ENCODE peak calls at places on chromosomes 11 and 22, in five cellular contexts. One of them, this sample, is unnamed.

GRCh38 chr11:113504586-113504985 is 29.4 kb upstream of the DRD2 start:
- DNase-seq in mesendoderm: no peak
- DNase-seq in left lung: no peak
- DNase-seq in gastrocnemius medialis: no peak
- DNase-seq in mammary epithelial cell: no peak
- DNase-seq in this sample: no peak

GRCh38 chr22:29344137-29344536 is 28.6 kb upstream of the RASL10A start:
- DNase-seq in mesendoderm: peak
- DNase-seq in left lung: peak
- DNase-seq in gastrocnemius medialis: peak
- DNase-seq in mammary epithelial cell: peak
- DNase-seq in this sample: peak

GRCh38 chr11:116733959-116734517 is 38.7 kb downstream of the BUD13 start:
- DNase-seq in mesendoderm: no peak
- DNase-seq in left lung: peak
- DNase-seq in gastrocnemius medialis: no peak
- DNase-seq in mammary epithelial cell: no peak
- DNase-seq in this sample: no peak

GRCh38 chr11:75447415-75447814 is 14.4 kb upstream of the KLHL35 start:
- DNase-seq in mesendoderm: no peak
- DNase-seq in left lung: no peak
- DNase-seq in gastrocnemius medialis: no peak
- DNase-seq in mammary epithelial cell: no peak
- DNase-seq in this sample: no peak

GRCh38 chr11:45872513-45873356 is 12.7 kb upstream of the MAPK8IP1 start:
- DNase-seq in mesendoderm: peak
- DNase-seq in left lung: no peak
- DNase-seq in gastrocnemius medialis: peak
- DNase-seq in mammary epithelial cell: peak
- DNase-seq in this sample: no peak

GRCh38 chr11:64858467-64859401 is 14.3 kb upstream of the CDC42BPG start:
- DNase-seq in mesendoderm: no peak
- DNase-seq in left lung: no peak
- DNase-seq in gastrocnemius medialis: peak
- DNase-seq in mammary epithelial cell: no peak
- DNase-seq in this sample: no peak

GRCh38 chr11:75654314-75654713 is 14.5 kb downstream of the MAP6 start:
- DNase-seq in mesendoderm: no peak
- DNase-seq in left lung: no peak
- DNase-seq in gastrocnemius medialis: no peak
- DNase-seq in mammary epithelial cell: peak
- DNase-seq in this sample: no peak

GRCh38 chr11:67033661-67034166 is 10.8 kb downstream of the SYT12 start:
- DNase-seq in mesendoderm: no peak
- DNase-seq in left lung: no peak
- DNase-seq in gastrocnemius medialis: no peak
- DNase-seq in mammary epithelial cell: peak
- DNase-seq in this sample: no peak

GRCh38 chr11:10208045-10208674 is 85.9 kb downstream of the SBF2 start:
- DNase-seq in mesendoderm: peak
- DNase-seq in left lung: no peak
- DNase-seq in gastrocnemius medialis: no peak
- DNase-seq in mammary epithelial cell: peak
- DNase-seq in this sample: no peak

DNA sequence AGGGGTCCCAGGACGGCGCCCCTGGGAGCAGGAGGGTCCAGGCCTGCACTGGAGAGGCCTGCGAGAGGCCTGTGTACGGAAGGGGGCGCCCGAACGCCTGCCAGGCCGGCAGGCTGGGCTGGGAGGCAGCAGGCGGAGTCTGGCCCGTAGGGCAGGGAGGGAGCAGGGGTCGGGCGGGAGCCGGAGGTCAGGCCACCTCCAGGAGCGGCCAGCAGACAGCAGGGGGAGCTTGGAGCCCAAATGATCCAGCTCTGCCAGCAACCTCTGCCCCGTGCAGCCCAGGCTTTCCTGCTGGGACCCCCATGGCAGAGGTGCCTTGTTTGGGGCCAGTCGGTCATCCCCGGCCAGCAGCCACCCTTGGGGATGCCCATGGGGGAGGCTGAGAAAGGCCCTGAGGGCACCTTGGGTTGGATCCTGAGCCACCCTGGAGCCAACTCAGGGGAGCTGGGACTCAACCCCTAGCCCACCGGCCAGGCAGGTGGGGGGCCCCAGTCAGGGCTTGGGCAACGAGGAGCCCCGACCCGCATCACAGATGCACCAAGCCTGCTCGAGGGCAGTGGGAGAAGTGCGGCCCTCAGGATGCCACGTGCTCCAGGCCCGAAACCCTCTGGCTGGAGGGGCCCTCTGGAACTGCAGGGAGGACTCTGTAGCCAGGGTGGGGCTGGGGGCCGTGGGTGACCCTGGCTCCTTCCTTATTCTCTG is 9.6 kb upstream of the SYT8 start:
- DNase-seq in mesendoderm: peak
- DNase-seq in left lung: peak
- DNase-seq in gastrocnemius medialis: no peak
- DNase-seq in mammary epithelial cell: no peak
- DNase-seq in this sample: peak
- H3K27ac ChIP-seq in mesendoderm: no peak
- H3K27ac ChIP-seq in left lung: no peak
- H3K27ac ChIP-seq in gastrocnemius medialis: no peak
- H3K27ac ChIP-seq in mammary epithelial cell: no peak
- H3K27ac ChIP-seq in this sample: peak

GRCh38 chr11:122813176-122813917 is 25.0 kb upstream of the CRTAM start:
- DNase-seq in mesendoderm: peak
- DNase-seq in left lung: no peak
- DNase-seq in gastrocnemius medialis: no peak
- DNase-seq in mammary epithelial cell: no peak
- DNase-seq in this sample: no peak

GRCh38 chr11:122817121-122817520 is 21.2 kb upstream of the CRTAM start:
- DNase-seq in mesendoderm: no peak
- DNase-seq in left lung: no peak
- DNase-seq in gastrocnemius medialis: no peak
- DNase-seq in mammary epithelial cell: peak
- DNase-seq in this sample: no peak

GRCh38 chr11:122814401-122814800 is 23.9 kb upstream of the CRTAM start:
- DNase-seq in mesendoderm: no peak
- DNase-seq in left lung: no peak
- DNase-seq in gastrocnemius medialis: no peak
- DNase-seq in mammary epithelial cell: no peak
- DNase-seq in this sample: no peak

GRCh38 chr11:122815900-122816299 is 22.4 kb upstream of the CRTAM start:
- DNase-seq in mesendoderm: no peak
- DNase-seq in left lung: no peak
- DNase-seq in gastrocnemius medialis: no peak
- DNase-seq in mammary epithelial cell: no peak
- DNase-seq in this sample: no peak

GRCh38 chr11:122816701-122817100 is 21.6 kb upstream of the CRTAM start:
- DNase-seq in mesendoderm: no peak
- DNase-seq in left lung: no peak
- DNase-seq in gastrocnemius medialis: no peak
- DNase-seq in mammary epithelial cell: no peak
- DNase-seq in this sample: no peak
- H3K27ac ChIP-seq in mesendoderm: no peak
- H3K27ac ChIP-seq in left lung: peak
- H3K27ac ChIP-seq in gastrocnemius medialis: peak
- H3K27ac ChIP-seq in mammary epithelial cell: peak
- H3K27ac ChIP-seq in this sample: no peak

GRCh38 chr22:20558534-20558933 is 51.1 kb downstream of the MED15 start:
- DNase-seq in mesendoderm: no peak
- DNase-seq in left lung: no peak
- DNase-seq in gastrocnemius medialis: no peak
- DNase-seq in mammary epithelial cell: no peak
- DNase-seq in this sample: no peak
- H3K27ac ChIP-seq in mesendoderm: no peak
- H3K27ac ChIP-seq in left lung: no peak
- H3K27ac ChIP-seq in gastrocnemius medialis: peak
- H3K27ac ChIP-seq in mammary epithelial cell: no peak
- H3K27ac ChIP-seq in this sample: no peak

DNA sequence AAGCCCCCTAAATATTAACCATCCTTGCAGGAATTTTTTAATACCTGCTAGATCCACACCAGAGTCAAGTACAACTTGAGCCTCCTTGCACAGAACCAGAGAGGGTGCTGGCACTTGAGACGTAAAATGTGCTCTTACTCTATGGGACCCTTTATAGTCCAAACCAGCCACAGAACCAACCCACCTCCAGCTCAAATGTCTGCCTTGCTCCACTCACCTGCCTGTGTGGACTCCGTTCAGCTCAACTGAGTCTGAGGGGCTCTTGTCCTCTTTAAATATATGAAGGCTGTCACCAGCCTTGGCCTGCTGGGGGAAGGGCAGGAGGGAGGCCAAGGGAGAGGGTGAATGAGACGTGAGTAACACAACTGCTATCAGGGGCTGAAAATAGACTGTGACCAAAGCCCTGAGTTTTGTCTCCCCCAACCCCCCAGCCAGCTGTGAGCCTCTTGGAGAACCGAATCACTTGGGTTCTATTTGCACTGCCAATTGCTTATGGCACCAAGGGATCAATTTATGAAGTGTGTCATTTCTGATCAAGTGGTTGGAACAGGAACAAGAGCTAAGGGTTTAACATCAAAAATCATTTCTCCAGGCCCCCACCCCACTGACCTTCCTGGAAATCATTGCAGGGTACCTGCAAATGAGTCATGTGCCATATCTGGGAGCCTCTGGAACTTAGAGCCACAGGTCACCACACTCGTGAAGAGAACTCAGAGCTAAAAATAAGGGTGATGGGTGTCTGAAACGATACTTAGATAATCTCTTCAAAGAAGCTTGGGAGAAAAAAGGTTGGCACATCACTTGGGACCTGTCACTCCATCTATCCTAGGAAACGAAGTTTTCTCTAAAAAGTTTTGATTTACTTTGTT is at the start of gene CSRP3:
- DNase-seq in mesendoderm: no peak
- DNase-seq in left lung: no peak
- DNase-seq in gastrocnemius medialis: peak
- DNase-seq in mammary epithelial cell: no peak
- DNase-seq in this sample: no peak
- H3K27ac ChIP-seq in mesendoderm: no peak
- H3K27ac ChIP-seq in left lung: no peak
- H3K27ac ChIP-seq in gastrocnemius medialis: peak
- H3K27ac ChIP-seq in mammary epithelial cell: no peak
- H3K27ac ChIP-seq in this sample: no peak